ENCODE peak calls at places on chromosomes 4 and X, in five cellular contexts. K, T, U, Y and O are unnamed samples.

GRCh38 chrX:69234624-69235023 is 69.4 kb upstream of the PJA1 start:
- DNase-seq in K (no peak), T (no peak), U (no peak), Y (no peak), O (no peak)

GRCh38 chr4:4492161-4492847 is 49.5 kb downstream of the STX18 start:
- DNase-seq in K (no peak), T (no peak), U (no peak), Y (no peak), O (peak)

GRCh38 chr4:54942735-54943134 is 182.7 kb downstream of the KDR start:
- DNase-seq in K (peak), T (no peak), U (no peak), Y (no peak), O (no peak)

GRCh38 chr4:141759796-141760425 is 123.5 kb downstream of the IL15 start:
- DNase-seq in K (no peak), T (no peak), U (no peak), Y (no peak), O (no peak)

GRCh38 chr4:184163813-184164212 is 53.9 kb downstream of the ENPP6 start:
- DNase-seq in K (no peak), T (no peak), U (peak), Y (peak), O (no peak)

GRCh38 chr4:26803462-26803861 is 57.2 kb upstream of the STIM2 start:
- DNase-seq in K (no peak), T (no peak), U (no peak), Y (no peak), O (no peak)

GRCh38 chrX:86047174-86047991 is at the start of gene CHM:
- DNase-seq in K (peak), T (peak), U (peak), Y (peak), O (peak)

GRCh38 chrX:97538745-97539144 is 655.0 kb downstream of the RPA4 start:
- DNase-seq in K (no peak), T (no peak), U (no peak), Y (no peak), O (no peak)

GRCh38 chrX:69627744-69628143 is 11.8 kb downstream of the EDA start:
- DNase-seq in K (no peak), T (no peak), U (no peak), Y (no peak), O (no peak)

GRCh38 chrX:118948270-118948669 is 26.1 kb upstream of the LONRF3 start:
- DNase-seq in K (no peak), T (no peak), U (no peak), Y (no peak), O (no peak)

GRCh38 chr4:157664726-157665125 is 444.2 kb downstream of the GRIA2 start:
- DNase-seq in K (no peak), T (no peak), U (no peak), Y (no peak), O (no peak)

GRCh38 chr4:26325191-26325590 is 4.4 kb downstream of the RBPJ start:
- DNase-seq in K (peak), T (no peak), U (no peak), Y (no peak), O (no peak)

GRCh38 chrX:48902776-48903175 is 5.0 kb downstream of the PQBP1 start:
- DNase-seq in K (no peak), T (no peak), U (no peak), Y (no peak), O (no peak)

GRCh38 chr4:9969526-9970398 is 51.5 kb downstream of the SLC2A9 start:
- DNase-seq in K (no peak), T (no peak), U (no peak), Y (no peak), O (no peak)

GRCh38 chr4:56466910-56467283 is 520 bp upstream of the SRP72 start:
- DNase-seq in K (no peak), T (no peak), U (no peak), Y (no peak), O (no peak)

GRCh38 chr4:174317531-174317930 is 33.8 kb downstream of the CEP44 start:
- DNase-seq in K (no peak), T (no peak), U (no peak), Y (no peak), O (no peak)

GRCh38 chr4:48100248-48100647 is 33.8 kb downstream of the TXK start:
- DNase-seq in K (no peak), T (no peak), U (no peak), Y (no peak), O (no peak)

GRCh38 chr4:13920111-13920875 is 292.8 kb upstream of the BOD1L1 start:
- DNase-seq in K (no peak), T (no peak), U (no peak), Y (no peak), O (no peak)

GRCh38 chrX:19889582-19890342 is 2.4 kb upstream of the SH3KBP1 start:
- DNase-seq in K (peak), T (no peak), U (peak), Y (no peak), O (peak)

GRCh38 chrX:49103637-49104036 is 19.9 kb downstream of the GPKOW start:
- DNase-seq in K (no peak), T (no peak), U (no peak), Y (no peak), O (no peak)

GRCh38 chr4:165810726-165811125 is 62.3 kb upstream of the TLL1 start:
- DNase-seq in K (no peak), T (no peak), U (no peak), Y (no peak), O (no peak)

GRCh38 chrX:81082649-81083048 is 119.1 kb downstream of the HMGN5 start:
- DNase-seq in K (no peak), T (no peak), U (no peak), Y (no peak), O (no peak)

GRCh38 chrX:29155286-29155685 is 568.0 kb downstream of the IL1RAPL1 start:
- DNase-seq in K (no peak), T (no peak), U (no peak), Y (no peak), O (no peak)

GRCh38 chr4:7947927-7948326 is 8.3 kb upstream of the AFAP1 start:
- DNase-seq in K (no peak), T (no peak), U (no peak), Y (no peak), O (no peak)

GRCh38 chrX:28888421-28888820 is 301.2 kb downstream of the IL1RAPL1 start:
- DNase-seq in K (no peak), T (no peak), U (no peak), Y (no peak), O (no peak)

GRCh38 chrX:74230094-74230493 is 73.9 kb upstream of the ZCCHC13 start:
- DNase-seq in K (no peak), T (no peak), U (no peak), Y (no peak), O (no peak)

GRCh38 chr4:183918696-183919095 is 13.6 kb downstream of the STOX2 start:
- DNase-seq in K (no peak), T (no peak), U (no peak), Y (no peak), O (no peak)

GRCh38 chrX:39508300-39508692 is 589.5 kb downstream of the BCOR start:
- DNase-seq in K (no peak), T (no peak), U (no peak), Y (no peak), O (peak)

GRCh38 chr4:53855886-53856260 is 208.5 kb downstream of the CHIC2 start:
- DNase-seq in K (no peak), T (no peak), U (no peak), Y (no peak), O (no peak)

GRCh38 chr4:56049428-56050212 is 100.9 kb downstream of the CEP135 start:
- DNase-seq in K (no peak), T (no peak), U (peak), Y (peak), O (peak)

GRCh38 chr4:172142331-172142738 is 329.1 kb downstream of the GALNTL6 start:
- DNase-seq in K (no peak), T (no peak), U (no peak), Y (no peak), O (no peak)

GRCh38 chr4:186485621-186486062 is 69.7 kb downstream of the MTNR1A start:
- DNase-seq in K (no peak), T (no peak), U (no peak), Y (no peak), O (no peak)

GRCh38 chr4:189036906-189037305 is 897.7 kb downstream of the TRIML1 start:
- DNase-seq in K (no peak), T (no peak), U (no peak), Y (no peak), O (no peak)

GRCh38 chr4:168612435-168613139 is 115.7 kb downstream of the PALLD start:
- DNase-seq in K (no peak), T (no peak), U (no peak), Y (no peak), O (no peak)

GRCh38 chr4:4379540-4380087 is 7.3 kb upstream of the NSG1 start:
- DNase-seq in K (no peak), T (no peak), U (no peak), Y (no peak), O (no peak)

GRCh38 chr4:130955520-130955919 is 1859.6 kb downstream of the C4orf33 start:
- DNase-seq in K (no peak), T (no peak), U (no peak), Y (no peak), O (no peak)

DNA sequence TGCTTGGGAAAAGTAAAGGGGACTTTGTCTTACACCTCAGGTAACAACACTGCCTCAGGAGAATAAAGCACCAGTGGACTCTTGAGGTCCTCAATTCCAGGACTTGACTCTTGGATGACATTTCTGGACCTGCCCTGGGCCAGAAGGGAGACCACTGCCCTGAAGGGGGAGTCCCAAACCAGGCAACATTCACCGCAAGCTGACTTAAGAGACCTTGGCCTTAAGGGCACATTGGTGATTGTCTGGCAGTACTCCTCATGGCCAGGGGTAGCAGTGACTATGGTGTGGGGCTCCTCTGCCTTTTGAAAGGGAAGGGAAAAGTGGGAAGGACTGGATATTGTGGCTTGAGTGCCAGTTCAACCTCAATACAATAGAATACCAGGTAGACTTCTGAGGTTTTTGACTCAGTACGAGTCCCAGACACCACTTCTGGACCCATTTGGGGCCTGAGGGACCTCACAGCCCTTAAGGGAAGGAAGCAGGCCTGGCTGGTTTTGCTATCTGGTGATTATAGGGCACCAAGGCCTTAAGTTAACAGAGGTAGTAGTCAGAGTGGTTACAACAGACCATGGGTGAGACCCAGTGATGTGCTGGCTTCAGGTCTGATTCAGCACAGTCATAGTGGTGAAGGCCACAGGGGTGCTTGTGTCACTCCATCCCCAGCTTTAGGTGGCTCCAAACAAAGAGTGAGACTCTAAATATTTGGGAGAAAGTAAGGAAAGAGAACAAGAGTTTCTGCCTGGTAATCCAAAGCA is 121.2 kb upstream of the TET2 start:
- DNase-seq in K (no peak), T (no peak), U (no peak), Y (no peak), O (no peak)
- TF ChIP-seq CTCF in K (no peak), T (no peak), U (no peak), Y (no peak), O (no peak)

DNA sequence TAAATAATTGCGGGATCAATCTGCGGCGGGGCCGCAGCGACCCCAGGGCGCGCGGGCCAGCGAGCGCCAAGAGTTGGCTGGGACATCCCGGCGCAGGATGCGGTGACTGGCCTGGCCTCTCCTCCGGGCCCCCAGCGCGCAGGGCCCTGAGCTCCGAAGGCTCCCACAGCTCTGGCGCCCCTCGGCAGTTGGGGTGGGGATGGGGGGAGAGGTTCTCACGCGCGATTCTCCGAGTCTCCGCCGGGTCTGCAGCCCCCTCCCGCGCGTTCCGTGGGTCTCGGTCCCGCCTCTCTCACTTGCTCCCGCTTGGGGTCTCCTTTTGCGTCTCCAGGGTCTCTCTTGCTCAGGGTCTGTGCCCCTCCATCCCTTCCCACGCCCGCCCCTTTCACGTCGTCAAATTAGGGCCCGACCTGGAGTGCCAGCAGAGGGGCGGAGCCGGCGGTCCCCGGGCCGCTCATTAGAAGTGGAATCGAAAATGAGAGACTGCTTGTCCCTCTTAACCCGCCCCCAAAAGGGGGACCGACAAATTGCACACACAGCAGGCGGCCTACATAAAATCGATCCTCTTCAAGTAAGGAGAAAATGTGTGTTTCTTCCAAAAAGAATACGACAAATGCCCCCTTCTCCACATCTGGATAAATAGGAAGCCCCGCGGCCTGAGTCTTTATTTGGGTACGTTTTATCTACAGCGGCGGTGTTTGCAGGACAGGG is 859 bp upstream of the NKX1-1 start:
- DNase-seq in K (no peak), T (no peak), U (no peak), Y (no peak), O (peak)
- TF ChIP-seq CTCF in K (no peak), T (no peak), U (no peak), Y (no peak), O (no peak)

DNA sequence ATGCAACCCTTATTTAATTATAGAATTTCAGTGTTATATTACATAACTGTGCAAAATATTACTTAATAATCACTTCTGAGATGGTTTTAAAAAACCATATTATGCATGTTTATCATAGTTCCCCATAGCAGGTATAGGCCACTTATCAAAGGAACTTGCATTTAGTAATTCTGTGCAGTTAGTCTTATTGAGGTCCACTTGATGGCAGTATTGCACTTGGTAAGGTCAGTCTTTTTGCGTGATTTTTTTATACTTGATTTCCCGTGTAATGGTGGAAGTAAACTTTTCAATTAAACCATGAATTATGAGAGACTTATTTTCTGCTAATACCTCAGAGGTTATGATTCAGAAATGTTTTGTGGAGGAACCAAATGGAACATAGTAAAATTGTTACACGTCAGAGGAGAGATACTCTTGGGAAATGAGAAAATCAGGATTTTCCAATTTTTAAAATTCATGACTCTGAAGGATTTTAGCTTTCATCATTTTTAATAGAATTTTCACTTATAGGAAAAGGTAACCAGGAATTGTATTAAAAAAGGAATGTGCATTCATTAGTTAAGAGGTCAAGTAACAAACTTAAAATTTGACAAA is 230.0 kb downstream of the CCSER1 start:
- DNase-seq in K (no peak), T (no peak), U (no peak), Y (no peak), O (peak)
- TF ChIP-seq CTCF in K (no peak), T (no peak), U (peak), Y (peak), O (peak)

GRCh38 chr4:161148051-161148450 is 1015.7 kb downstream of the FSTL5 start:
- DNase-seq in K (no peak), T (no peak), U (peak), Y (no peak), O (no peak)
- TF ChIP-seq CTCF in K (no peak), T (no peak), U (no peak), Y (no peak), O (no peak)